ENCODE peak calls at places on chromosomes 4 and X, in eight cellular contexts. S is cardiac muscle cell, V is nephron progenitor cell, T is MCF 10A, Y is Peyer's patch, K is GM12864, U is tibial artery, A is BE2C. G is an unnamed sample.
A peak's percentile ranks its signal among the peaks of the same experiment; 100 is the strongest.

GRCh38 chr4:39976141-39976944 is 1.4 kb downstream of the PDS5A start:
- DNase-seq in S (peak; percentile 86), U (peak; percentile 75), Y (peak; percentile 75), K (peak; percentile 67), V (peak; percentile 77), A (peak; percentile 82), T (peak; percentile 83), G (peak; percentile 51)

GRCh38 chr4:61583696-61584095 is 383.6 kb downstream of the ADGRL3 start:
- DNase-seq in Y (no peak), U (no peak), T (peak; percentile 67), V (no peak), K (no peak), A (no peak), S (no peak), G (no peak)

GRCh38 chr4:6517171-6517570 is 44.8 kb upstream of the PPP2R2C start:
- DNase-seq in T (no peak), A (no peak), K (no peak), S (no peak), V (no peak), Y (no peak), U (no peak), G (no peak)

GRCh38 chrX:101918746-101919145 is 13.1 kb downstream of the ZMAT1 start:
- DNase-seq in T (no peak), V (no peak), K (no peak), Y (no peak), A (no peak), U (no peak), S (no peak), G (no peak)

GRCh38 chr4:46389301-46389761 is 597 bp downstream of the GABRA2 start:
- DNase-seq in T (peak; percentile 45), V (peak; percentile 47), U (no peak), Y (peak; percentile 79), K (no peak), S (peak; percentile 62), A (no peak), G (no peak)

GRCh38 chrX:137926090-137926489 is 360.2 kb downstream of the ZIC3 start:
- DNase-seq in V (peak; percentile 15), T (peak; percentile 30), A (peak; percentile 13), K (no peak), S (peak; percentile 39), Y (no peak), U (no peak), G (no peak)

GRCh38 chr4:80213117-80213815 is 16.0 kb downstream of the PRDM8 start:
- DNase-seq in A (no peak), K (no peak), T (peak; percentile 49), U (no peak), S (no peak), Y (no peak), V (no peak), G (no peak)

GRCh38 chrX:70253377-70254062 is 6.5 kb downstream of the P2RY4 start:
- DNase-seq in V (no peak), K (no peak), A (no peak), T (peak; percentile 43), Y (no peak), U (no peak), S (no peak), G (no peak)

GRCh38 chr4:40340034-40340433 is 4.9 kb downstream of the CHRNA9 start:
- DNase-seq in U (no peak), V (no peak), K (no peak), A (no peak), S (no peak), Y (no peak), T (no peak), G (no peak)

GRCh38 chr4:121827851-121828250 is 4.2 kb upstream of the CCNA2 start:
- DNase-seq in Y (no peak), V (no peak), A (no peak), T (peak; percentile 48), S (no peak), K (no peak), U (no peak), G (no peak)

DNA sequence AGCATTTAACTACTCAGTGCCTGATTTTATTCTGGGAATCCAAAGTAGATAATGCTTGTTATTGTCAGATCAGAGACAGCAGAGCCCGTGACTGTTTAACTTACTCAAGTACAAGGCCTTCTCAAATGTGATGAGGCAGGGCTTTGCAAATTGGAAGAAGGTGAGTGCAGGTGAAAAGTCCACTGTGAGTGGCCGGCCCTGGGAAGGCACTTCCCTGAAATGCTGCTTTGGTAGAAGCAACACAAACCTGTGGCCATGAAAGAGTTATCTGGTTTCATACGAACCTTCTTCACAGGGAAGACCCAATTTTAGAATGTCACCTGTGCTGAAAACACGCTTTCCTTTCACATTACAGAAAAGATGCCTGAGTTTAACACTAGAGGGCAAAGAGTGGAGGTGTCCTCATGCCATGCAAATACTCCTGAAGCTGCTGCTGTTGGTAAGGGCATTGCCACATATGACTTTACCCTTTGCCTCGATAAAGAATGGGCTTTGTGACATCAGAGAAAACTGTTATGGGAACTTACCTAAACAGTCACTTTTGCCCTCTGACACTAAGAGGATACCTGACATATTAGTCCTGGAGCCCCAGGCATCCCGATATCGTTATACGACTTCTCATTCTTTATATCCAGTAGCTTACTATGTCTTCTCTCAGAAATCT is 8.0 kb downstream of the PPARGC1A start:
- DNase-seq in Y (no peak), U (no peak), T (no peak), A (no peak), S (no peak), K (no peak), V (no peak), G (no peak)
- TF ChIP-seq CTCF in Y (peak; percentile 36), U (no peak), T (no peak), A (peak; percentile 39), S (no peak), K (peak; percentile 6), V (no peak), G (no peak)

GRCh38 chr4:48369248-48369647 is 27.9 kb downstream of the SLAIN2 start:
- DNase-seq in V (no peak), T (no peak), U (no peak), A (no peak), K (no peak), Y (no peak), S (no peak), G (no peak)

GRCh38 chr4:48368389-48368788 is 27.1 kb downstream of the SLAIN2 start:
- DNase-seq in A (no peak), S (no peak), U (no peak), V (no peak), K (no peak), T (no peak), Y (no peak), G (no peak)

GRCh38 chr4:48372272-48372671 is 30.9 kb downstream of the SLAIN2 start:
- DNase-seq in K (no peak), T (peak; percentile 55), A (no peak), V (no peak), S (no peak), U (no peak), Y (no peak), G (no peak)

GRCh38 chr4:48369771-48370170 is 28.4 kb downstream of the SLAIN2 start:
- DNase-seq in S (no peak), K (no peak), A (no peak), Y (no peak), T (no peak), U (no peak), V (no peak), G (no peak)

GRCh38 chr4:48370260-48371134 is 29.2 kb downstream of the SLAIN2 start:
- DNase-seq in T (no peak), U (no peak), S (no peak), Y (no peak), K (no peak), A (no peak), V (no peak), G (no peak)
- TF ChIP-seq CTCF in T (no peak), U (no peak), S (no peak), Y (no peak), K (no peak), A (no peak), V (no peak), G (no peak)

DNA sequence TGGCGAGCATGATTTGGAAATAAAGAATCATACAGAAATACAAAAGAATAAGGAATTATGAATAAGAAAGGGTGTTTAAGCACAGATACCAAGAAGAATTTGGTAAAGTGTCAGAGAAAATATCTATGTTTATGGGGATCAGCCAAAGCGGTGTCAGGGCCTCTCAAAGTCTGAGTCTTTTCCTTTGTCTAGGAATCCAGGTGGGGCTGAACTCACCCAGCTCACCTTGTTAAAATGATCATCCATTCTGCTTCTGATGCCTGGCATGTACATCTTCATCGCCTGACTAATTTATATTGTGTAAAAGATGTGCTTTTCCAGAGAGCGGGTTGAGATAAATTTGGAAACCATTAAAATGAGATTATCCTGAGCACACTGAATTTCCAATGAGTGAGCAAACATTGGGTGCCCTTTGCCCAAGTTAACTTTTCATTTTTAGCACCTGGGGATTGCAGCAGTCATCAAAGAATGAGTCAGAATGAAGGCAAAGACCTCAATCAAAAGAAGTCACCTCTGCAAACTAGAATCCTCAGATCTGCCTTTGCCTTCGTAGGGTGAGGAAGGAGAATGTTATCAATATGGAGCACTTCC is 141.9 kb upstream of the ANXA3 start:
- DNase-seq in Y (no peak), V (no peak), K (no peak), U (no peak), S (no peak), A (no peak), T (no peak), G (no peak)
- TF ChIP-seq CTCF in Y (no peak), V (no peak), K (no peak), U (no peak), S (no peak), A (no peak), T (no peak), G (no peak)

DNA sequence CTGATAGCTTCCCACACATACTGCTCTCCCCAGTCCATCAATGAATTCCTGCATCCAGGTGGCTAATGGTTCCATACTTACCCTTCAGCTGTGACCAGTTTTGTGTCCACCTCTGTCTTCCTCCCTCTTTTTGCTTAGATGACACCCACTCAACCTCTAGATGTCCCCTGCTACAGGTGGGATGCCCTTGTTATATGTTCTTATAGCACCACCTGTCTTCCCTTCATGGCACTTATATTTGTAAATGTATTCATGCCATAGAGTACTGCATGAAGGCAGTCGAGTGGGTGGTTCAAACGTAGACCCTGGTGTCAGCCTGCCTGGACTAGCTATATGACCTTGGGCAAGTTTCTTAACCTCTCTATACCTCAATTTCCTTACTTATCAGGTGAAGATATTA is 6.5 kb upstream of the USP46 start:
- DNase-seq in A (no peak), Y (no peak), T (peak; percentile 29), U (no peak), K (no peak), S (no peak), V (no peak), G (no peak)
- TF ChIP-seq CTCF in A (peak; percentile 37), Y (no peak), T (peak; percentile 24), U (no peak), K (peak; percentile 36), S (peak; percentile 16), V (no peak), G (no peak)

GRCh38 chr4:55635760-55636621 is at the start of gene NMU:
- DNase-seq in V (peak; percentile 72), A (peak; percentile 67), S (peak; percentile 70), T (peak; percentile 82), Y (peak; percentile 59), K (no peak), U (peak; percentile 24), G (no peak)
- TF ChIP-seq CTCF in V (no peak), A (no peak), S (no peak), T (peak; percentile 17), Y (peak; percentile 23), K (peak; percentile 16), U (no peak), G (no peak)